ENCODE peak calls at places on chromosomes 16 and 17, in ten cellular contexts. One of them, this sample, is unnamed.

GRCh38 chr17:27634781-27635180 is 3.8 kb downstream of the LGALS9 start:
- DNase-seq in HAP-1: no peak
- DNase-seq in heart left ventricle: no peak
- DNase-seq in transverse colon: no peak
- DNase-seq in body of pancreas: no peak
- DNase-seq in colonic mucosa: no peak
- DNase-seq in CD8-positive, alpha-beta memory T cell: no peak
- DNase-seq in left ventricle myocardium inferior: no peak
- DNase-seq in uterus: no peak
- DNase-seq in aorta: no peak
- DNase-seq in this sample: no peak

GRCh38 chr17:74678541-74678940 is 34.2 kb downstream of the CD300LF start:
- DNase-seq in HAP-1: peak; percentile 11
- DNase-seq in heart left ventricle: no peak
- DNase-seq in transverse colon: no peak
- DNase-seq in body of pancreas: no peak
- DNase-seq in colonic mucosa: no peak
- DNase-seq in CD8-positive, alpha-beta memory T cell: no peak
- DNase-seq in left ventricle myocardium inferior: no peak
- DNase-seq in uterus: no peak
- DNase-seq in aorta: no peak
- DNase-seq in this sample: no peak

GRCh38 chr17:44221862-44222111 is 2.3 kb upstream of the UBTF start:
- DNase-seq in HAP-1: no peak
- DNase-seq in heart left ventricle: no peak
- DNase-seq in transverse colon: no peak
- DNase-seq in body of pancreas: no peak
- DNase-seq in colonic mucosa: no peak
- DNase-seq in CD8-positive, alpha-beta memory T cell: no peak
- DNase-seq in left ventricle myocardium inferior: no peak
- DNase-seq in uterus: no peak
- DNase-seq in aorta: peak; percentile 68
- DNase-seq in this sample: no peak

GRCh38 chr17:64787921-64788271 is 125.8 kb upstream of the SMURF2 start:
- DNase-seq in HAP-1: no peak
- DNase-seq in heart left ventricle: no peak
- DNase-seq in transverse colon: no peak
- DNase-seq in body of pancreas: no peak
- DNase-seq in colonic mucosa: peak; percentile 22
- DNase-seq in CD8-positive, alpha-beta memory T cell: no peak
- DNase-seq in left ventricle myocardium inferior: no peak
- DNase-seq in uterus: no peak
- DNase-seq in aorta: no peak
- DNase-seq in this sample: no peak

GRCh38 chr16:4297480-4297879 is 18.4 kb upstream of the GLIS2 start:
- DNase-seq in HAP-1: no peak
- DNase-seq in heart left ventricle: no peak
- DNase-seq in transverse colon: no peak
- DNase-seq in body of pancreas: no peak
- DNase-seq in colonic mucosa: no peak
- DNase-seq in CD8-positive, alpha-beta memory T cell: no peak
- DNase-seq in left ventricle myocardium inferior: no peak
- DNase-seq in uterus: no peak
- DNase-seq in aorta: no peak
- DNase-seq in this sample: no peak

GRCh38 chr16:30567991-30568638 is 3.4 kb downstream of the ZNF688 start:
- DNase-seq in HAP-1: no peak
- DNase-seq in heart left ventricle: no peak
- DNase-seq in transverse colon: peak; percentile 46
- DNase-seq in body of pancreas: no peak
- DNase-seq in colonic mucosa: no peak
- DNase-seq in CD8-positive, alpha-beta memory T cell: peak; percentile 61
- DNase-seq in left ventricle myocardium inferior: no peak
- DNase-seq in uterus: no peak
- DNase-seq in aorta: peak; percentile 57
- DNase-seq in this sample: no peak

GRCh38 chr16:57606847-57607501 is 21.5 kb upstream of the ADGRG1 start:
- DNase-seq in HAP-1: no peak
- DNase-seq in heart left ventricle: peak; percentile 8
- DNase-seq in transverse colon: peak; percentile 51
- DNase-seq in body of pancreas: peak; percentile 91
- DNase-seq in colonic mucosa: peak; percentile 72
- DNase-seq in CD8-positive, alpha-beta memory T cell: no peak
- DNase-seq in left ventricle myocardium inferior: no peak
- DNase-seq in uterus: no peak
- DNase-seq in aorta: no peak
- DNase-seq in this sample: peak; percentile 45

GRCh38 chr17:79946352-79947231 is 89.1 kb downstream of the TBC1D16 start:
- DNase-seq in HAP-1: peak; percentile 6
- DNase-seq in heart left ventricle: no peak
- DNase-seq in transverse colon: no peak
- DNase-seq in body of pancreas: no peak
- DNase-seq in colonic mucosa: peak; percentile 15
- DNase-seq in CD8-positive, alpha-beta memory T cell: no peak
- DNase-seq in left ventricle myocardium inferior: peak; percentile 11
- DNase-seq in uterus: no peak
- DNase-seq in aorta: no peak
- DNase-seq in this sample: no peak

GRCh38 chr17:82023447-82024241 is 539 bp downstream of the LRRC45 start:
- DNase-seq in HAP-1: peak; percentile 45
- DNase-seq in heart left ventricle: no peak
- DNase-seq in transverse colon: peak; percentile 34
- DNase-seq in body of pancreas: peak; percentile 41
- DNase-seq in colonic mucosa: no peak
- DNase-seq in CD8-positive, alpha-beta memory T cell: peak; percentile 14
- DNase-seq in left ventricle myocardium inferior: no peak
- DNase-seq in uterus: no peak
- DNase-seq in aorta: no peak
- DNase-seq in this sample: no peak

GRCh38 chr17:7845359-7846062 is 9.4 kb upstream of the TMEM88 start:
- DNase-seq in HAP-1: no peak
- DNase-seq in heart left ventricle: no peak
- DNase-seq in transverse colon: no peak
- DNase-seq in body of pancreas: no peak
- DNase-seq in colonic mucosa: no peak
- DNase-seq in CD8-positive, alpha-beta memory T cell: no peak
- DNase-seq in left ventricle myocardium inferior: no peak
- DNase-seq in uterus: peak; percentile 20
- DNase-seq in aorta: no peak
- DNase-seq in this sample: no peak

GRCh38 chr16:53061701-53062159 is 6.9 kb downstream of the CHD9 start:
- DNase-seq in HAP-1: no peak
- DNase-seq in heart left ventricle: peak; percentile 52
- DNase-seq in transverse colon: peak; percentile 84
- DNase-seq in body of pancreas: no peak
- DNase-seq in colonic mucosa: peak; percentile 85
- DNase-seq in CD8-positive, alpha-beta memory T cell: no peak
- DNase-seq in left ventricle myocardium inferior: peak; percentile 49
- DNase-seq in uterus: no peak
- DNase-seq in aorta: peak; percentile 62
- DNase-seq in this sample: peak; percentile 86

GRCh38 chr17:81309140-81309858 is 14.2 kb upstream of the SLC38A10 start:
- DNase-seq in HAP-1: peak; percentile 90
- DNase-seq in heart left ventricle: peak; percentile 90
- DNase-seq in transverse colon: peak; percentile 96
- DNase-seq in body of pancreas: peak; percentile 91
- DNase-seq in colonic mucosa: peak; percentile 97
- DNase-seq in CD8-positive, alpha-beta memory T cell: no peak
- DNase-seq in left ventricle myocardium inferior: peak; percentile 93
- DNase-seq in uterus: peak; percentile 82
- DNase-seq in aorta: peak; percentile 92
- DNase-seq in this sample: peak; percentile 96

DNA sequence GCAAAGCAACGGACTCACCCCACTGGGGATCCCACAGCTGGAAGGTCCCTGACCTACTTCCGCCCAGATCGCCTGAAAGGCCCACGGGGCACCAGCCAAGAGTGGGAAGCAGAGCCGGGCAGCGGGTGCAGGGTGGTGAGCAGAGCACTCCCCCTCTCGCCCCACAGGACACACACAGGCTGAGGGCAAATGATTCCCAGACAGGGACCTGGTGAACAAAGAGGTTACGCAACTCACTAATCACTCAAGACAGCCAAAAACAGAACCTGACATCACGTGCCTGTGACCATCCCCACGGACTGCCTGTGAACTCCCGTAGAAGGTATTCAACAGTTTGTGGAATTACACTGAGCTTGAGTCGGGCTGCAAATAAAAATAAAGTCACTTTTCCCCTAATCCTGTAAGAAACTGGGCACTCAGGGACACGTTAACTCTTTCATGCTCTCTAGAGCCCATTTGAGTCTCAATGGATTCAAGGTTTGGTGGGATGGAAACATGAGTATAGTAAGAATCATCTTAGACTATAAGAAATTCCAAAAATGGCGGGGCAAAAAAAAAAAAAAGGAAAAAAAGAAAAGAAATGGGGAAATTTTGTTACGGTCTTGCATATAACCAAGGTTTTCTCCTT is 396.1 kb downstream of the SOX9 start:
- DNase-seq in HAP-1: no peak
- DNase-seq in heart left ventricle: no peak
- DNase-seq in transverse colon: no peak
- DNase-seq in body of pancreas: peak; percentile 32
- DNase-seq in colonic mucosa: no peak
- DNase-seq in CD8-positive, alpha-beta memory T cell: no peak
- DNase-seq in left ventricle myocardium inferior: no peak
- DNase-seq in uterus: no peak
- DNase-seq in aorta: no peak
- DNase-seq in this sample: no peak
- H3K4me3 ChIP-seq in HAP-1: no peak overlapping the region
- H3K4me3 ChIP-seq in heart left ventricle: no peak overlapping the region
- H3K4me3 ChIP-seq in transverse colon: no peak overlapping the region
- H3K4me3 ChIP-seq in body of pancreas: no peak overlapping the region
- H3K4me3 ChIP-seq in colonic mucosa: no peak overlapping the region
- H3K4me3 ChIP-seq in CD8-positive, alpha-beta memory T cell: no peak overlapping the region
- H3K4me3 ChIP-seq in left ventricle myocardium inferior: peak overlapping the region; percentile 24
- H3K4me3 ChIP-seq in uterus: no peak overlapping the region
- H3K4me3 ChIP-seq in aorta: no peak overlapping the region
- H3K4me3 ChIP-seq in this sample: no peak overlapping the region

GRCh38 chr16:75075688-75076268 is 40.8 kb downstream of the LDHD start:
- DNase-seq in HAP-1: no peak
- DNase-seq in heart left ventricle: no peak
- DNase-seq in transverse colon: no peak
- DNase-seq in body of pancreas: no peak
- DNase-seq in colonic mucosa: no peak
- DNase-seq in CD8-positive, alpha-beta memory T cell: no peak
- DNase-seq in left ventricle myocardium inferior: no peak
- DNase-seq in uterus: no peak
- DNase-seq in aorta: no peak
- DNase-seq in this sample: no peak

GRCh38 chr16:75079346-75079926 is 37.1 kb downstream of the LDHD start:
- DNase-seq in HAP-1: no peak
- DNase-seq in heart left ventricle: no peak
- DNase-seq in transverse colon: no peak
- DNase-seq in body of pancreas: no peak
- DNase-seq in colonic mucosa: no peak
- DNase-seq in CD8-positive, alpha-beta memory T cell: no peak
- DNase-seq in left ventricle myocardium inferior: no peak
- DNase-seq in uterus: no peak
- DNase-seq in aorta: no peak
- DNase-seq in this sample: no peak

GRCh38 chr16:75080205-75081029 is 36.2 kb downstream of the LDHD start:
- DNase-seq in HAP-1: no peak
- DNase-seq in heart left ventricle: no peak
- DNase-seq in transverse colon: no peak
- DNase-seq in body of pancreas: no peak
- DNase-seq in colonic mucosa: no peak
- DNase-seq in CD8-positive, alpha-beta memory T cell: no peak
- DNase-seq in left ventricle myocardium inferior: no peak
- DNase-seq in uterus: no peak
- DNase-seq in aorta: no peak
- DNase-seq in this sample: no peak

GRCh38 chr16:75081179-75081859 is 35.3 kb downstream of the LDHD start:
- DNase-seq in HAP-1: no peak
- DNase-seq in heart left ventricle: no peak
- DNase-seq in transverse colon: no peak
- DNase-seq in body of pancreas: no peak
- DNase-seq in colonic mucosa: no peak
- DNase-seq in CD8-positive, alpha-beta memory T cell: no peak
- DNase-seq in left ventricle myocardium inferior: no peak
- DNase-seq in uterus: no peak
- DNase-seq in aorta: no peak
- DNase-seq in this sample: no peak

GRCh38 chr16:75078886-75079285 is 37.7 kb downstream of the LDHD start:
- DNase-seq in HAP-1: no peak
- DNase-seq in heart left ventricle: no peak
- DNase-seq in transverse colon: no peak
- DNase-seq in body of pancreas: no peak
- DNase-seq in colonic mucosa: no peak
- DNase-seq in CD8-positive, alpha-beta memory T cell: no peak
- DNase-seq in left ventricle myocardium inferior: no peak
- DNase-seq in uterus: no peak
- DNase-seq in aorta: no peak
- DNase-seq in this sample: no peak
- H3K4me1 ChIP-seq in HAP-1: no peaks in the 10 kb centered on the region
- H3K4me1 ChIP-seq in heart left ventricle: peaks cover 33% of the 10 kb centered on the region
- H3K4me1 ChIP-seq in transverse colon: no peaks in the 10 kb centered on the region
- H3K4me1 ChIP-seq in body of pancreas: no peaks in the 10 kb centered on the region
- H3K4me1 ChIP-seq in colonic mucosa: no peaks in the 10 kb centered on the region
- H3K4me1 ChIP-seq in CD8-positive, alpha-beta memory T cell: peaks cover 37% of the 10 kb centered on the region
- H3K4me1 ChIP-seq in left ventricle myocardium inferior: peaks cover 48% of the 10 kb centered on the region
- H3K4me1 ChIP-seq in uterus: peaks cover 4% of the 10 kb centered on the region
- H3K4me1 ChIP-seq in aorta: peaks cover 5% of the 10 kb centered on the region
- H3K4me1 ChIP-seq in this sample: peaks cover 5% of the 10 kb centered on the region

GRCh38 chr16:3032624-3033023 is 4.1 kb downstream of the BICDL2 start:
- DNase-seq in HAP-1: no peak
- DNase-seq in heart left ventricle: no peak
- DNase-seq in transverse colon: no peak
- DNase-seq in body of pancreas: no peak
- DNase-seq in colonic mucosa: no peak
- DNase-seq in CD8-positive, alpha-beta memory T cell: no peak
- DNase-seq in left ventricle myocardium inferior: no peak
- DNase-seq in uterus: no peak
- DNase-seq in aorta: no peak
- DNase-seq in this sample: no peak
- H3K27me3 ChIP-seq in HAP-1: peaks cover 80% of the 10 kb centered on the region
- H3K27me3 ChIP-seq in heart left ventricle: peaks cover 45% of the 10 kb centered on the region
- H3K27me3 ChIP-seq in transverse colon: peaks cover 79% of the 10 kb centered on the region
- H3K27me3 ChIP-seq in body of pancreas: no peaks in the 10 kb centered on the region
- H3K27me3 ChIP-seq in colonic mucosa: peaks cover 16% of the 10 kb centered on the region
- H3K27me3 ChIP-seq in CD8-positive, alpha-beta memory T cell: peaks cover 41% of the 10 kb centered on the region
- H3K27me3 ChIP-seq in left ventricle myocardium inferior: peaks cover 87% of the 10 kb centered on the region
- H3K27me3 ChIP-seq in uterus: peaks cover 36% of the 10 kb centered on the region
- H3K27me3 ChIP-seq in aorta: no peaks in the 10 kb centered on the region
- H3K27me3 ChIP-seq in this sample: no peaks in the 10 kb centered on the region

DNA sequence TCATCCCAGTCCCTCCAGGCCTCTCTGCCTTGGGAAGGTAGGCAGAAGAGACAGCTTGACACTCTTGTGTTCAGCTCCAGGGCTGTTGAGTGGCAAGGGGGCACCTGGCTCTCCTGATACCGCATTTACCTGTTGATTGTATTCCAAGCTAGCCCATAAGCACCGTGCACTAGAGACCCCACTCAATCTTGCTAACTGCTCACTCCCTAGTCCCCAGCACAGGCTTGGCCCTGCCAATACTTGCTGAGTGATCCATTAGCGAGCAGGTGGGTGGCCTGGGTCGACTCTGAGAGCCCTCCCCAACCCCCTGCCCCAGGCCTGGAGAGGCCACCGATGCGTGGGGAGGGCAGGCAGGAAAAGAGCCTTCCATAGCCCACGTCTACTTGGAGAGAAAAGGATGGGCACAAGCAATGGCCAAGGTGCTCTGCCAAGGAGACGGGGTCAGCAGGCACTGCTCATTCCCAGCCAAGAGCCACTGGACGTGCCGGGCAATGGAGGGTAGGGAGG is 29.5 kb downstream of the FA2H start:
- DNase-seq in HAP-1: no peak
- DNase-seq in heart left ventricle: no peak
- DNase-seq in transverse colon: no peak
- DNase-seq in body of pancreas: no peak
- DNase-seq in colonic mucosa: no peak
- DNase-seq in CD8-positive, alpha-beta memory T cell: no peak
- DNase-seq in left ventricle myocardium inferior: no peak
- DNase-seq in uterus: no peak
- DNase-seq in aorta: no peak
- DNase-seq in this sample: peak; percentile 43
- H3K4me3 ChIP-seq in HAP-1: no peak overlapping the region
- H3K4me3 ChIP-seq in heart left ventricle: no peak overlapping the region
- H3K4me3 ChIP-seq in transverse colon: no peak overlapping the region
- H3K4me3 ChIP-seq in body of pancreas: no peak overlapping the region
- H3K4me3 ChIP-seq in colonic mucosa: no peak overlapping the region
- H3K4me3 ChIP-seq in CD8-positive, alpha-beta memory T cell: no peak overlapping the region
- H3K4me3 ChIP-seq in left ventricle myocardium inferior: no peak overlapping the region
- H3K4me3 ChIP-seq in uterus: no peak overlapping the region
- H3K4me3 ChIP-seq in aorta: no peak overlapping the region
- H3K4me3 ChIP-seq in this sample: no peak overlapping the region